ENCODE peak calls at places on chromosomes 12 and 14, in four cellular contexts. A is astrocyte of the spinal cord; M is activated CD8-positive, alpha-beta memory T cell treated with anti-CD3 and anti-CD28 coated beads, Interleukin-2, amount 50 U/mL, for 48 hours; B is brain microvascular endothelial cell. D is an unnamed sample.

GRCh38 chr14:98494582-98494981 is 777.4 kb downstream of the BCL11B start:
- DNase-seq in A (peak; percentile 71), B (no peak), M (no peak), D (no peak)

GRCh38 chr12:118358607-118359540 is 13.8 kb downstream of the TAOK3 start:
- DNase-seq in A (no peak), M (no peak), B (no peak), D (no peak)

GRCh38 chr14:21075719-21076437 is 5.8 kb downstream of the ARHGEF40 start:
- DNase-seq in A (no peak), B (no peak), M (no peak), D (no peak)

GRCh38 chr12:110639336-110640178 is 25.6 kb downstream of the TCTN1 start:
- DNase-seq in M (no peak), A (peak; percentile 73), B (peak; percentile 40), D (no peak)

GRCh38 chr12:22333186-22333745 is 1.2 kb downstream of the ST8SIA1 start:
- DNase-seq in A (peak; percentile 28), M (no peak), B (peak; percentile 44), D (no peak)

GRCh38 chr14:64761441-64762043 is 57.3 kb downstream of the PLEKHG3 start:
- DNase-seq in B (peak; percentile 15), A (peak; percentile 40), M (no peak), D (no peak)

GRCh38 chr12:119725523-119725922 is 57.6 kb downstream of the PRKAB1 start:
- DNase-seq in M (no peak), B (no peak), A (no peak), D (no peak)

GRCh38 chr12:11059041-11059440 is 3.1 kb downstream of the TAS2R46 start:
- DNase-seq in M (no peak), B (no peak), A (no peak), D (no peak)

GRCh38 chr12:50862316-50862715 is 19.6 kb downstream of the TMPRSS12 start:
- DNase-seq in A (peak; percentile 46), B (peak; percentile 16), M (no peak), D (no peak)

GRCh38 chr12:109160433-109160832 is 44.0 kb downstream of the ACACB start:
- DNase-seq in M (no peak), A (no peak), B (no peak), D (no peak)

GRCh38 chr12:109428038-109428629 is 49.0 kb downstream of the KCTD10 start:
- DNase-seq in A (peak; percentile 86), M (peak; percentile 90), B (peak; percentile 68), D (peak; percentile 48)

GRCh38 chr14:94322648-94323570 is at the start of gene SERPINA6:
- DNase-seq in M (no peak), A (peak; percentile 76), B (peak; percentile 45), D (no peak)

GRCh38 chr12:5193569-5193968 is 149.9 kb downstream of the KCNA5 start:
- DNase-seq in A (no peak), B (no peak), M (no peak), D (no peak)

GRCh38 chr12:58639323-58639934 is 280.9 kb downstream of the LRIG3 start:
- DNase-seq in A (no peak), M (no peak), B (peak; percentile 38), D (no peak)

GRCh38 chr14:20601522-20601921 is 10.3 kb upstream of the RNASE12 start:
- DNase-seq in A (no peak), M (no peak), B (no peak), D (no peak)

GRCh38 chr12:11668611-11669010 is 19.1 kb downstream of the ETV6 start:
- DNase-seq in A (no peak), B (no peak), M (no peak), D (no peak)

GRCh38 chr12:123089125-123089524 is 61.8 kb downstream of the PITPNM2 start:
- DNase-seq in B (no peak), M (no peak), A (no peak), D (no peak)

GRCh38 chr12:34109390-34109789 is 87.1 kb downstream of the ALG10 start:
- DNase-seq in B (no peak), A (no peak), M (no peak), D (no peak)

GRCh38 chr12:87679262-87679661 is 349.9 kb downstream of the C12orf50 start:
- DNase-seq in B (no peak), A (no peak), M (no peak), D (no peak)

GRCh38 chr14:21069388-21070082 is 569 bp upstream of the ARHGEF40 start:
- DNase-seq in A (peak; percentile 41), B (no peak), M (no peak), D (no peak)

GRCh38 chr12:59055204-59055839 is 135.0 kb upstream of the LRIG3 start:
- DNase-seq in A (peak; percentile 78), B (peak; percentile 75), M (no peak), D (no peak)

GRCh38 chr12:110002691-110003515 is 3.7 kb downstream of the ANKRD13A start:
- DNase-seq in M (no peak), B (no peak), A (peak; percentile 5), D (no peak)

GRCh38 chr12:67434653-67435375 is 165.7 kb downstream of the CAND1 start:
- DNase-seq in M (no peak), A (peak; percentile 96), B (peak; percentile 96), D (no peak)

GRCh38 chr14:84566109-84566508 is 963.8 kb upstream of the FLRT2 start:
- DNase-seq in A (no peak), B (no peak), M (no peak), D (no peak)

GRCh38 chr12:109358154-109358869 is 10.6 kb downstream of the MYO1H start:
- DNase-seq in M (no peak), B (no peak), A (no peak), D (no peak)

GRCh38 chr12:62190081-62190480 is 70.1 kb upstream of the USP15 start:
- DNase-seq in B (no peak), A (no peak), M (no peak), D (no peak)

D was measured in CD4-positive, alpha-beta T cell.